ENCODE peak calls at places on chromosomes 4 and X, in seven cellular contexts. One of them, this sample, is unnamed.

GRCh38 chr4:88765729-88766128 is 68.1 kb upstream of the NAP1L5 start:
- DNase-seq in body of pancreas: no peak
- DNase-seq in vagina: no peak
- DNase-seq in right lobe of liver: no peak
- DNase-seq in NB4: no peak
- DNase-seq in Peyer's patch: no peak
- DNase-seq in tibial nerve: no peak
- DNase-seq in this sample: no peak

GRCh38 chr4:168797176-168797575 is 212.9 kb downstream of the CBR4 start:
- DNase-seq in body of pancreas: no peak
- DNase-seq in vagina: no peak
- DNase-seq in right lobe of liver: no peak
- DNase-seq in NB4: peak; percentile 55
- DNase-seq in Peyer's patch: no peak
- DNase-seq in tibial nerve: no peak
- DNase-seq in this sample: no peak

GRCh38 chrX:16466640-16467432 is 183.1 kb upstream of the S100G start:
- DNase-seq in body of pancreas: no peak
- DNase-seq in vagina: no peak
- DNase-seq in right lobe of liver: no peak
- DNase-seq in NB4: no peak
- DNase-seq in Peyer's patch: no peak
- DNase-seq in tibial nerve: no peak
- DNase-seq in this sample: no peak

GRCh38 chr4:101042847-101043246 is 304.5 kb downstream of the PPP3CA start:
- DNase-seq in body of pancreas: no peak
- DNase-seq in vagina: no peak
- DNase-seq in right lobe of liver: no peak
- DNase-seq in NB4: no peak
- DNase-seq in Peyer's patch: no peak
- DNase-seq in tibial nerve: no peak
- DNase-seq in this sample: no peak

GRCh38 chr4:168848112-168848511 is 161.9 kb downstream of the CBR4 start:
- DNase-seq in body of pancreas: no peak
- DNase-seq in vagina: no peak
- DNase-seq in right lobe of liver: peak; percentile 30
- DNase-seq in NB4: no peak
- DNase-seq in Peyer's patch: no peak
- DNase-seq in tibial nerve: no peak
- DNase-seq in this sample: no peak

GRCh38 chr4:183905593-183906485 is 732 bp downstream of the STOX2 start:
- DNase-seq in body of pancreas: peak; percentile 56
- DNase-seq in vagina: peak; percentile 80
- DNase-seq in right lobe of liver: peak; percentile 56
- DNase-seq in NB4: peak; percentile 58
- DNase-seq in Peyer's patch: no peak
- DNase-seq in tibial nerve: peak; percentile 15
- DNase-seq in this sample: peak; percentile 29

GRCh38 chr4:794911-795725 is 30.8 kb downstream of the CPLX1 start:
- DNase-seq in body of pancreas: no peak
- DNase-seq in vagina: no peak
- DNase-seq in right lobe of liver: no peak
- DNase-seq in NB4: no peak
- DNase-seq in Peyer's patch: no peak
- DNase-seq in tibial nerve: no peak
- DNase-seq in this sample: no peak

GRCh38 chrX:331145-331771 is 12.7 kb upstream of the GTPBP6 start:
- DNase-seq in body of pancreas: no peak
- DNase-seq in vagina: no peak
- DNase-seq in right lobe of liver: peak; percentile 22
- DNase-seq in NB4: peak; percentile 56
- DNase-seq in Peyer's patch: no peak
- DNase-seq in tibial nerve: no peak
- DNase-seq in this sample: no peak

GRCh38 chr4:54954656-54955388 is 170.6 kb downstream of the KDR start:
- DNase-seq in body of pancreas: no peak
- DNase-seq in vagina: no peak
- DNase-seq in right lobe of liver: no peak
- DNase-seq in NB4: no peak
- DNase-seq in Peyer's patch: no peak
- DNase-seq in tibial nerve: no peak
- DNase-seq in this sample: no peak

GRCh38 chr4:170106899-170107298 is 17.1 kb upstream of the AADAT start:
- DNase-seq in body of pancreas: no peak
- DNase-seq in vagina: no peak
- DNase-seq in right lobe of liver: no peak
- DNase-seq in NB4: no peak
- DNase-seq in Peyer's patch: no peak
- DNase-seq in tibial nerve: no peak
- DNase-seq in this sample: no peak

GRCh38 chr4:154714339-154715040 is 29.3 kb upstream of the LRAT start:
- DNase-seq in body of pancreas: no peak
- DNase-seq in vagina: no peak
- DNase-seq in right lobe of liver: no peak
- DNase-seq in NB4: no peak
- DNase-seq in Peyer's patch: no peak
- DNase-seq in tibial nerve: no peak
- DNase-seq in this sample: no peak

GRCh38 chrX:14359316-14359715 is 170.0 kb upstream of the GLRA2 start:
- DNase-seq in body of pancreas: no peak
- DNase-seq in vagina: no peak
- DNase-seq in right lobe of liver: no peak
- DNase-seq in NB4: no peak
- DNase-seq in Peyer's patch: no peak
- DNase-seq in tibial nerve: no peak
- DNase-seq in this sample: no peak

GRCh38 chr4:57103051-57103450 is 7.1 kb downstream of the IGFBP7 start:
- DNase-seq in body of pancreas: no peak
- DNase-seq in vagina: no peak
- DNase-seq in right lobe of liver: no peak
- DNase-seq in NB4: no peak
- DNase-seq in Peyer's patch: no peak
- DNase-seq in tibial nerve: no peak
- DNase-seq in this sample: no peak

GRCh38 chr4:20618010-20618409 is 82.2 kb upstream of the PACRGL start:
- DNase-seq in body of pancreas: no peak
- DNase-seq in vagina: no peak
- DNase-seq in right lobe of liver: peak; percentile 61
- DNase-seq in NB4: no peak
- DNase-seq in Peyer's patch: no peak
- DNase-seq in tibial nerve: peak; percentile 48
- DNase-seq in this sample: peak; percentile 19

GRCh38 chr4:168656055-168656660 is 159.3 kb downstream of the PALLD start:
- DNase-seq in body of pancreas: no peak
- DNase-seq in vagina: no peak
- DNase-seq in right lobe of liver: no peak
- DNase-seq in NB4: peak; percentile 6
- DNase-seq in Peyer's patch: no peak
- DNase-seq in tibial nerve: no peak
- DNase-seq in this sample: no peak

GRCh38 chr4:1691737-1692373 is 7.7 kb upstream of the FAM53A start:
- DNase-seq in body of pancreas: no peak
- DNase-seq in vagina: no peak
- DNase-seq in right lobe of liver: no peak
- DNase-seq in NB4: no peak
- DNase-seq in Peyer's patch: no peak
- DNase-seq in tibial nerve: no peak
- DNase-seq in this sample: peak; percentile 21

GRCh38 chr4:1210971-1211370 is 38.0 kb downstream of the CTBP1 start:
- DNase-seq in body of pancreas: no peak
- DNase-seq in vagina: no peak
- DNase-seq in right lobe of liver: peak; percentile 14
- DNase-seq in NB4: no peak
- DNase-seq in Peyer's patch: peak; percentile 42
- DNase-seq in tibial nerve: no peak
- DNase-seq in this sample: peak; percentile 18

GRCh38 chr4:5750052-5750950 is 39.3 kb downstream of the EVC start:
- DNase-seq in body of pancreas: no peak
- DNase-seq in vagina: no peak
- DNase-seq in right lobe of liver: no peak
- DNase-seq in NB4: no peak
- DNase-seq in Peyer's patch: no peak
- DNase-seq in tibial nerve: no peak
- DNase-seq in this sample: no peak

GRCh38 chr4:185740471-185740873 is 71.5 kb downstream of the SORBS2 start:
- DNase-seq in body of pancreas: no peak
- DNase-seq in vagina: no peak
- DNase-seq in right lobe of liver: no peak
- DNase-seq in NB4: no peak
- DNase-seq in Peyer's patch: no peak
- DNase-seq in tibial nerve: no peak
- DNase-seq in this sample: no peak

GRCh38 chrX:33970028-33970932 is 161.8 kb downstream of the FAM47A start:
- DNase-seq in body of pancreas: no peak
- DNase-seq in vagina: no peak
- DNase-seq in right lobe of liver: no peak
- DNase-seq in NB4: peak; percentile 73
- DNase-seq in Peyer's patch: no peak
- DNase-seq in tibial nerve: no peak
- DNase-seq in this sample: no peak

GRCh38 chrX:107747596-107748161 is 27.9 kb downstream of the TSC22D3 start:
- DNase-seq in body of pancreas: no peak
- DNase-seq in vagina: no peak
- DNase-seq in right lobe of liver: no peak
- DNase-seq in NB4: no peak
- DNase-seq in Peyer's patch: peak; percentile 63
- DNase-seq in tibial nerve: peak; percentile 33
- DNase-seq in this sample: no peak
- TF ChIP-seq POLR2A in body of pancreas: no peak
- TF ChIP-seq POLR2A in vagina: no peak
- TF ChIP-seq POLR2A in right lobe of liver: no peak
- TF ChIP-seq POLR2A in NB4: no peak
- TF ChIP-seq POLR2A in Peyer's patch: no peak
- TF ChIP-seq POLR2A in tibial nerve: peak; percentile 33
- TF ChIP-seq POLR2A in this sample: no peak

DNA sequence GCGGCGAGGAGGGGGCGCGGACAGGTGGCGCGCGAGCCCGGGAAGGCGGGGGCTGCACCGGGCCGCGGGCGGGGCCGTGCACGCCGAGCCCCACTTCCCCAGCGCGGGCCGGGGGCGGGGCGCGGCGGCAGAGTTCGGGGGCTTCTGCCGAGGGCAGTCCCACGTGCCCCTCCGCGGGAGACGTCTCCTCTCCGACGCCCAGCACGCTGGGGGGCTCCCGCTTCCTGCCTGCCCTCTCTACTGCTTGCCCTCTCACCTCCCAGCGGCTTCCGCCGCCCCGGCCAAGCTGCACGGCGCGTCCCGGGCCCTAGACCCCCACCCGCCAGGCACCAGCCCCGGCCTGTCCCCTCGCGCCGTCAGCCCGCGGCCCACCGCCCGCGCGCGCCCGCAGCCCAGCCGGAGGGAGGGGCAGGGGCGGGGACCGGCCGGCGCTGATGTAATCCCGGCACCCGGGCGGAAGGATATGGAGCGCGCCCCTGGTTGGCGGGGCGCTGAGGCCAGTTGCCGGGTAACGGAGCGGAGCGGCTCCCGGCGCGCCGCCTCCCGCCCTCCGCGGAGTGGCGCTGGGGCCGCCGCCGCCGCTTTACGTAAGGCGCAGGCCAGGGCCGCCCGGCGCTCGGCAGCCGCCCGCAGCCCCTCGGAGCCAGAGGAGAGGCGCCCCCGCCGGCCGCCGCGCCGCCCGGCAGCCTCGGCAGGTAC is at the start of gene KIAA0232:
- DNase-seq in body of pancreas: peak; percentile 92
- DNase-seq in vagina: peak; percentile 91
- DNase-seq in right lobe of liver: peak; percentile 94
- DNase-seq in NB4: peak; percentile 98
- DNase-seq in Peyer's patch: peak; percentile 94
- DNase-seq in tibial nerve: peak; percentile 83
- DNase-seq in this sample: peak; percentile 95
- TF ChIP-seq POLR2A in body of pancreas: peak; percentile 45
- TF ChIP-seq POLR2A in vagina: peak; percentile 89
- TF ChIP-seq POLR2A in right lobe of liver: peak; percentile 93
- TF ChIP-seq POLR2A in NB4: peak; percentile 51
- TF ChIP-seq POLR2A in Peyer's patch: peak; percentile 95
- TF ChIP-seq POLR2A in tibial nerve: peak; percentile 89
- TF ChIP-seq POLR2A in this sample: peak; percentile 88

GRCh38 chr4:152936446-152937279 is 540 bp downstream of the FHDC1 start:
- DNase-seq in body of pancreas: peak; percentile 39
- DNase-seq in vagina: no peak
- DNase-seq in right lobe of liver: peak; percentile 44
- DNase-seq in NB4: peak; percentile 14
- DNase-seq in Peyer's patch: peak; percentile 77
- DNase-seq in tibial nerve: no peak
- DNase-seq in this sample: no peak

GRCh38 chr4:152937535-152938236 is 1.6 kb downstream of the FHDC1 start:
- DNase-seq in body of pancreas: peak; percentile 32
- DNase-seq in vagina: no peak
- DNase-seq in right lobe of liver: peak; percentile 37
- DNase-seq in NB4: peak; percentile 27
- DNase-seq in Peyer's patch: peak; percentile 78
- DNase-seq in tibial nerve: no peak
- DNase-seq in this sample: peak; percentile 57

GRCh38 chr4:152935138-152935537 is 985 bp upstream of the FHDC1 start:
- DNase-seq in body of pancreas: peak; percentile 50
- DNase-seq in vagina: no peak
- DNase-seq in right lobe of liver: no peak
- DNase-seq in NB4: peak; percentile 52
- DNase-seq in Peyer's patch: peak; percentile 69
- DNase-seq in tibial nerve: no peak
- DNase-seq in this sample: no peak

GRCh38 chr4:152937280-152937534 is 1.1 kb downstream of the FHDC1 start:
- DNase-seq in body of pancreas: no peak
- DNase-seq in vagina: no peak
- DNase-seq in right lobe of liver: no peak
- DNase-seq in NB4: no peak
- DNase-seq in Peyer's patch: no peak
- DNase-seq in tibial nerve: no peak
- DNase-seq in this sample: no peak

GRCh38 chr4:152935661-152936445 is at the start of gene FHDC1:
- DNase-seq in body of pancreas: peak; percentile 89
- DNase-seq in vagina: no peak
- DNase-seq in right lobe of liver: peak; percentile 85
- DNase-seq in NB4: peak; percentile 23
- DNase-seq in Peyer's patch: peak; percentile 94
- DNase-seq in tibial nerve: no peak
- DNase-seq in this sample: peak; percentile 28
- TF ChIP-seq POLR2A in body of pancreas: peak; percentile 76
- TF ChIP-seq POLR2A in vagina: no peak
- TF ChIP-seq POLR2A in right lobe of liver: no peak
- TF ChIP-seq POLR2A in NB4: no peak
- TF ChIP-seq POLR2A in Peyer's patch: peak; percentile 95
- TF ChIP-seq POLR2A in tibial nerve: no peak
- TF ChIP-seq POLR2A in this sample: no peak

GRCh38 chr4:125132281-125132680 is 182.5 kb upstream of the FAT4 start:
- DNase-seq in body of pancreas: no peak
- DNase-seq in vagina: no peak
- DNase-seq in right lobe of liver: no peak
- DNase-seq in NB4: no peak
- DNase-seq in Peyer's patch: no peak
- DNase-seq in tibial nerve: peak; percentile 5
- DNase-seq in this sample: no peak
- TF ChIP-seq POLR2A in body of pancreas: no peak
- TF ChIP-seq POLR2A in vagina: no peak
- TF ChIP-seq POLR2A in right lobe of liver: no peak
- TF ChIP-seq POLR2A in NB4: no peak
- TF ChIP-seq POLR2A in Peyer's patch: no peak
- TF ChIP-seq POLR2A in tibial nerve: no peak
- TF ChIP-seq POLR2A in this sample: no peak

GRCh38 chrX:49100704-49101628 is 21.3 kb upstream of the WDR45 start:
- DNase-seq in body of pancreas: peak; percentile 91
- DNase-seq in vagina: peak; percentile 92
- DNase-seq in right lobe of liver: peak; percentile 88
- DNase-seq in NB4: peak; percentile 97
- DNase-seq in Peyer's patch: peak; percentile 92
- DNase-seq in tibial nerve: peak; percentile 79
- DNase-seq in this sample: peak; percentile 84
- TF ChIP-seq POLR2A in body of pancreas: peak; percentile 79
- TF ChIP-seq POLR2A in vagina: no peak
- TF ChIP-seq POLR2A in right lobe of liver: peak; percentile 78
- TF ChIP-seq POLR2A in NB4: peak; percentile 87
- TF ChIP-seq POLR2A in Peyer's patch: peak; percentile 54
- TF ChIP-seq POLR2A in tibial nerve: peak; percentile 56
- TF ChIP-seq POLR2A in this sample: peak; percentile 39

GRCh38 chr4:16686195-16686594 is 212.2 kb downstream of the LDB2 start:
- DNase-seq in body of pancreas: no peak
- DNase-seq in vagina: no peak
- DNase-seq in right lobe of liver: no peak
- DNase-seq in NB4: no peak
- DNase-seq in Peyer's patch: no peak
- DNase-seq in tibial nerve: no peak
- DNase-seq in this sample: no peak
- TF ChIP-seq POLR2A in body of pancreas: no peak
- TF ChIP-seq POLR2A in vagina: no peak
- TF ChIP-seq POLR2A in right lobe of liver: no peak
- TF ChIP-seq POLR2A in NB4: no peak
- TF ChIP-seq POLR2A in Peyer's patch: no peak
- TF ChIP-seq POLR2A in tibial nerve: no peak
- TF ChIP-seq POLR2A in this sample: no peak